ENCODE peak calls at places on chromosomes 6 and 20, in eight cellular contexts. G, S, I, O, X, V, K and P are unnamed samples.

GRCh38 chr20:35663516-35663812 is 1.2 kb downstream of the CPNE1 start:
- DNase-seq in I (no peak), X (no peak), O (no peak), K (no peak), G (no peak), S (no peak), V (no peak), P (no peak)

GRCh38 chr6:39731565-39731964 is 6.4 kb upstream of the KIF6 start:
- DNase-seq in G (no peak), O (no peak), V (no peak), I (no peak), S (no peak), K (no peak), X (no peak), P (no peak)

GRCh38 chr20:10481671-10482070 is 46.6 kb downstream of the SLX4IP start:
- DNase-seq in K (no peak), G (no peak), X (no peak), O (no peak), V (no peak), I (no peak), S (no peak), P (no peak)

GRCh38 chr6:125046107-125046925 is 84.1 kb downstream of the RNF217 start:
- DNase-seq in G (no peak), V (no peak), X (no peak), I (no peak), K (no peak), O (no peak), S (no peak), P (no peak)

GRCh38 chr6:151917531-151918329 is 110.2 kb downstream of the ESR1 start:
- DNase-seq in I (no peak), S (no peak), X (no peak), G (no peak), V (no peak), K (no peak), O (no peak), P (no peak)

GRCh38 chr6:125363010-125363359 is 61.2 kb upstream of the HDDC2 start:
- DNase-seq in O (no peak), K (peak; percentile 42), V (no peak), S (no peak), X (no peak), I (no peak), G (no peak), P (no peak)

GRCh38 chr6:143176090-143177021 is 115.7 kb downstream of the AIG1 start:
- DNase-seq in K (peak; percentile 35), O (no peak), G (no peak), V (no peak), I (peak; percentile 69), S (no peak), X (no peak), P (no peak)

GRCh38 chr6:170074435-170074834 is 216.4 kb downstream of the DLL1 start:
- DNase-seq in O (no peak), I (no peak), K (no peak), S (no peak), X (no peak), G (no peak), V (no peak), P (no peak)

GRCh38 chr6:42281570-42281969 is 63.9 kb upstream of the MRPS10 start:
- DNase-seq in S (no peak), V (no peak), O (no peak), I (no peak), G (peak; percentile 79), K (no peak), X (peak; percentile 31), P (no peak)

GRCh38 chr6:87391334-87391733 is 16.4 kb upstream of the CFAP206 start:
- DNase-seq in G (no peak), V (peak; percentile 13), K (no peak), O (no peak), S (no peak), I (no peak), X (no peak), P (no peak)

GRCh38 chr6:159461266-159461665 is 231.8 kb downstream of the SOD2 start:
- DNase-seq in K (no peak), S (no peak), G (no peak), X (no peak), I (no peak), O (no peak), V (no peak), P (no peak)

GRCh38 chr20:11553603-11554002 is 364.1 kb upstream of the BTBD3 start:
- DNase-seq in X (no peak), G (no peak), I (no peak), V (no peak), O (no peak), K (no peak), S (no peak), P (no peak)

GRCh38 chr6:10582774-10583508 is 61.8 kb downstream of the GCNT2 start:
- DNase-seq in I (no peak), S (no peak), G (no peak), X (no peak), K (no peak), V (no peak), O (no peak), P (no peak)

GRCh38 chr6:53214172-53214571 is 65.5 kb upstream of the GCM1 start:
- DNase-seq in K (no peak), V (no peak), X (no peak), G (no peak), I (no peak), O (no peak), S (no peak), P (no peak)

GRCh38 chr20:37471741-37472235 is 49.3 kb upstream of the NNAT start:
- DNase-seq in K (no peak), V (no peak), G (no peak), I (no peak), O (no peak), X (no peak), S (no peak), P (no peak)

GRCh38 chr20:2101057-2101934 is at the start of gene STK35:
- DNase-seq in G (no peak), S (no peak), X (peak; percentile 82), K (peak; percentile 16), O (peak; percentile 73), V (no peak), I (peak; percentile 80), P (peak; percentile 86)

GRCh38 chr20:1240549-1240948 is 14.7 kb downstream of the RAD21L1 start:
- DNase-seq in K (no peak), I (no peak), V (no peak), S (no peak), O (no peak), X (no peak), G (no peak), P (no peak)

GRCh38 chr20:38725959-38726848 is 1.9 kb downstream of the SLC32A1 start:
- DNase-seq in S (no peak), V (peak; percentile 65), X (peak; percentile 44), G (no peak), O (no peak), I (peak; percentile 92), K (no peak), P (peak; percentile 38)

GRCh38 chr20:10861086-10861485 is 187.3 kb upstream of the JAG1 start:
- DNase-seq in S (no peak), V (no peak), K (peak; percentile 61), X (no peak), O (no peak), I (no peak), G (no peak), P (no peak)

GRCh38 chr6:148999501-148999900 is 252.7 kb downstream of the UST start:
- DNase-seq in O (no peak), I (no peak), K (no peak), V (no peak), G (no peak), S (no peak), X (no peak), P (no peak)

GRCh38 chr6:3208096-3208774 is 19.2 kb downstream of the TUBB2B start:
- DNase-seq in G (no peak), K (no peak), V (no peak), O (no peak), S (no peak), I (no peak), X (no peak), P (no peak)

GRCh38 chr6:23016701-23017100 is 447.3 kb downstream of the HDGFL1 start:
- DNase-seq in K (no peak), G (no peak), V (no peak), I (no peak), S (no peak), O (no peak), X (no peak), P (no peak)